ENCODE peak calls at places on chromosomes 7 and 10, in six cellular contexts. P, I, D, W, J and C are unnamed samples.
A peak's percentile ranks its signal among the peaks of the same experiment; 100 is the strongest.

GRCh38 chr7:79612903-79613302 is 159.4 kb upstream of the MAGI2 start:
- DNase-seq in J (no peak), D (no peak), I (no peak), P (no peak), W (no peak), C (no peak)

GRCh38 chr10:43922335-43923280 is 273.9 kb upstream of the ZNF32 start:
- DNase-seq in I (no peak), W (no peak), J (peak; percentile 77), D (no peak), P (peak; percentile 46), C (no peak)

GRCh38 chr10:119686465-119687191 is 35.4 kb downstream of the BAG3 start:
- DNase-seq in D (peak; percentile 73), P (peak; percentile 97), W (peak; percentile 89), J (no peak), I (no peak), C (no peak)

GRCh38 chr7:14389052-14389988 is 399.9 kb upstream of the ETV1 start:
- DNase-seq in D (no peak), P (no peak), W (no peak), I (peak; percentile 89), J (no peak), C (peak; percentile 81)

GRCh38 chr10:121069061-121069850 is 218.1 kb downstream of the WDR11 start:
- DNase-seq in P (no peak), I (no peak), D (no peak), W (no peak), J (no peak), C (no peak)

GRCh38 chr10:96992721-96993120 is 160.6 kb downstream of the LCOR start:
- DNase-seq in W (no peak), P (no peak), D (no peak), I (no peak), J (no peak), C (no peak)

GRCh38 chr10:113922787-113923570 is 68.5 kb downstream of the NHLRC2 start:
- DNase-seq in I (no peak), P (no peak), D (no peak), J (no peak), W (no peak), C (no peak)

GRCh38 chr7:83166781-83167180 is 4.1 kb upstream of the PCLO start:
- DNase-seq in J (no peak), D (no peak), W (no peak), I (no peak), P (no peak), C (no peak)

GRCh38 chr10:78901694-78902093 is 167.1 kb upstream of the ZMIZ1 start:
- DNase-seq in J (no peak), D (no peak), I (no peak), W (no peak), P (no peak), C (no peak)

GRCh38 chr7:69105092-69105491 is 493.2 kb upstream of the AUTS2 start:
- DNase-seq in I (no peak), D (no peak), J (no peak), W (no peak), P (no peak), C (no peak)

GRCh38 chr10:5888352-5888751 is 1.3 kb downstream of the ANKRD16 start:
- DNase-seq in D (no peak), P (no peak), J (no peak), I (no peak), W (peak; percentile 56), C (no peak)

GRCh38 chr10:97714401-97715258 is 1.1 kb downstream of the MARVELD1 start:
- DNase-seq in I (no peak), D (no peak), W (peak; percentile 71), J (peak; percentile 96), P (peak; percentile 52), C (no peak)

GRCh38 chr7:5094641-5095040 is 49.0 kb downstream of the RBAK start:
- DNase-seq in P (no peak), W (no peak), D (no peak), I (no peak), J (no peak), C (no peak)

GRCh38 chr7:102897856-102898531 is 14.8 kb upstream of the LRRC17 start:
- DNase-seq in P (no peak), W (no peak), D (no peak), J (no peak), I (no peak), C (no peak)

GRCh38 chr7:108358553-108358952 is 97.7 kb downstream of the NRCAM start:
- DNase-seq in P (no peak), I (peak; percentile 24), W (peak; percentile 64), D (no peak), J (no peak), C (peak; percentile 73)

GRCh38 chr10:5546891-5547683 is 22.3 kb downstream of the CALML3 start:
- DNase-seq in J (no peak), P (peak; percentile 54), W (peak; percentile 67), I (no peak), D (no peak), C (no peak)